ENCODE peak calls at places on chromosomes 2 and 18, in seven cellular contexts. One of them, this sample, is unnamed.

GRCh38 chr2:232761301-232761907 is 15.0 kb downstream of the KCNJ13 start:
- DNase-seq in stimulated activated CD8-positive, alpha-beta memory T cell treated with anti-CD3 and anti-CD28 coated beads, Interleukin-7, amount 100 ng/mL, for 24 hours: no peak
- DNase-seq in amygdala: no peak
- DNase-seq in activated CD8-positive, alpha-beta T cell treated with anti-CD3 and anti-CD28 coated beads, Interleukin-2, amount 10 ng/mL, durations not matched to agents 7 days and 5 days: peak
- DNase-seq in germinal center: peak
- DNase-seq in stimulated activated CD4-positive, alpha-beta T cell treated with anti-CD3 and anti-CD28 coated beads, Interleukin-15, amount 100 ng/mL, for 24 hours: peak
- DNase-seq in AG04449: no peak
- DNase-seq in this sample: no peak

GRCh38 chr2:64135421-64135820 is 8.8 kb downstream of the PELI1 start:
- DNase-seq in AG04449: no peak
- DNase-seq in amygdala: no peak
- DNase-seq in stimulated activated CD8-positive, alpha-beta memory T cell treated with anti-CD3 and anti-CD28 coated beads, Interleukin-7, amount 100 ng/mL, for 24 hours: no peak
- DNase-seq in stimulated activated CD4-positive, alpha-beta T cell treated with anti-CD3 and anti-CD28 coated beads, Interleukin-15, amount 100 ng/mL, for 24 hours: no peak
- DNase-seq in germinal center: no peak
- DNase-seq in activated CD8-positive, alpha-beta T cell treated with anti-CD3 and anti-CD28 coated beads, Interleukin-2, amount 10 ng/mL, durations not matched to agents 7 days and 5 days: no peak
- DNase-seq in this sample: no peak

GRCh38 chr2:147844691-147845607 is at the start of gene ACVR2A:
- DNase-seq in germinal center: peak
- DNase-seq in stimulated activated CD8-positive, alpha-beta memory T cell treated with anti-CD3 and anti-CD28 coated beads, Interleukin-7, amount 100 ng/mL, for 24 hours: peak
- DNase-seq in activated CD8-positive, alpha-beta T cell treated with anti-CD3 and anti-CD28 coated beads, Interleukin-2, amount 10 ng/mL, durations not matched to agents 7 days and 5 days: peak
- DNase-seq in amygdala: peak
- DNase-seq in stimulated activated CD4-positive, alpha-beta T cell treated with anti-CD3 and anti-CD28 coated beads, Interleukin-15, amount 100 ng/mL, for 24 hours: peak
- DNase-seq in AG04449: no peak
- DNase-seq in this sample: no peak

GRCh38 chr2:126778561-126779285 is 120.0 kb upstream of the TEX51 start:
- DNase-seq in germinal center: no peak
- DNase-seq in amygdala: no peak
- DNase-seq in AG04449: no peak
- DNase-seq in stimulated activated CD8-positive, alpha-beta memory T cell treated with anti-CD3 and anti-CD28 coated beads, Interleukin-7, amount 100 ng/mL, for 24 hours: no peak
- DNase-seq in stimulated activated CD4-positive, alpha-beta T cell treated with anti-CD3 and anti-CD28 coated beads, Interleukin-15, amount 100 ng/mL, for 24 hours: no peak
- DNase-seq in activated CD8-positive, alpha-beta T cell treated with anti-CD3 and anti-CD28 coated beads, Interleukin-2, amount 10 ng/mL, durations not matched to agents 7 days and 5 days: no peak
- DNase-seq in this sample: no peak

GRCh38 chr2:48114256-48114655 is 208.0 kb upstream of the FBXO11 start:
- DNase-seq in stimulated activated CD4-positive, alpha-beta T cell treated with anti-CD3 and anti-CD28 coated beads, Interleukin-15, amount 100 ng/mL, for 24 hours: peak
- DNase-seq in germinal center: no peak
- DNase-seq in amygdala: no peak
- DNase-seq in stimulated activated CD8-positive, alpha-beta memory T cell treated with anti-CD3 and anti-CD28 coated beads, Interleukin-7, amount 100 ng/mL, for 24 hours: no peak
- DNase-seq in activated CD8-positive, alpha-beta T cell treated with anti-CD3 and anti-CD28 coated beads, Interleukin-2, amount 10 ng/mL, durations not matched to agents 7 days and 5 days: peak
- DNase-seq in AG04449: no peak
- DNase-seq in this sample: no peak

GRCh38 chr18:33665630-33666029 is 87.6 kb downstream of the ASXL3 start:
- DNase-seq in stimulated activated CD8-positive, alpha-beta memory T cell treated with anti-CD3 and anti-CD28 coated beads, Interleukin-7, amount 100 ng/mL, for 24 hours: no peak
- DNase-seq in germinal center: no peak
- DNase-seq in stimulated activated CD4-positive, alpha-beta T cell treated with anti-CD3 and anti-CD28 coated beads, Interleukin-15, amount 100 ng/mL, for 24 hours: no peak
- DNase-seq in amygdala: no peak
- DNase-seq in AG04449: no peak
- DNase-seq in activated CD8-positive, alpha-beta T cell treated with anti-CD3 and anti-CD28 coated beads, Interleukin-2, amount 10 ng/mL, durations not matched to agents 7 days and 5 days: no peak
- DNase-seq in this sample: no peak

GRCh38 chr2:39778233-39778632 is 825 bp downstream of the THUMPD2 start:
- DNase-seq in stimulated activated CD4-positive, alpha-beta T cell treated with anti-CD3 and anti-CD28 coated beads, Interleukin-15, amount 100 ng/mL, for 24 hours: no peak
- DNase-seq in amygdala: no peak
- DNase-seq in stimulated activated CD8-positive, alpha-beta memory T cell treated with anti-CD3 and anti-CD28 coated beads, Interleukin-7, amount 100 ng/mL, for 24 hours: no peak
- DNase-seq in germinal center: no peak
- DNase-seq in AG04449: no peak
- DNase-seq in activated CD8-positive, alpha-beta T cell treated with anti-CD3 and anti-CD28 coated beads, Interleukin-2, amount 10 ng/mL, durations not matched to agents 7 days and 5 days: no peak
- DNase-seq in this sample: no peak

GRCh38 chr2:139122711-139123158 is 342.5 kb upstream of the NXPH2 start:
- DNase-seq in stimulated activated CD4-positive, alpha-beta T cell treated with anti-CD3 and anti-CD28 coated beads, Interleukin-15, amount 100 ng/mL, for 24 hours: no peak
- DNase-seq in AG04449: peak
- DNase-seq in stimulated activated CD8-positive, alpha-beta memory T cell treated with anti-CD3 and anti-CD28 coated beads, Interleukin-7, amount 100 ng/mL, for 24 hours: no peak
- DNase-seq in amygdala: no peak
- DNase-seq in germinal center: no peak
- DNase-seq in activated CD8-positive, alpha-beta T cell treated with anti-CD3 and anti-CD28 coated beads, Interleukin-2, amount 10 ng/mL, durations not matched to agents 7 days and 5 days: no peak
- DNase-seq in this sample: no peak

GRCh38 chr2:132668189-132668833 is 1.7 kb downstream of the LYPD1 start:
- DNase-seq in germinal center: no peak
- DNase-seq in stimulated activated CD8-positive, alpha-beta memory T cell treated with anti-CD3 and anti-CD28 coated beads, Interleukin-7, amount 100 ng/mL, for 24 hours: no peak
- DNase-seq in stimulated activated CD4-positive, alpha-beta T cell treated with anti-CD3 and anti-CD28 coated beads, Interleukin-15, amount 100 ng/mL, for 24 hours: no peak
- DNase-seq in amygdala: no peak
- DNase-seq in AG04449: no peak
- DNase-seq in activated CD8-positive, alpha-beta T cell treated with anti-CD3 and anti-CD28 coated beads, Interleukin-2, amount 10 ng/mL, durations not matched to agents 7 days and 5 days: no peak
- DNase-seq in this sample: no peak

This sample was measured in right atrium auricular region.